ENCODE peak calls at places on chromosomes 5 and 9, in seven cellular contexts. H is GDM1, G is SW480, X is BJ, Q is M059J, C is iris pigment epithelial cell, I is GM03348. O is an unnamed sample.

GRCh38 chr5:142322747-142323479 is 1.9 kb downstream of the SPRY4 start:
- DNase-seq in H (no peak), G (no peak), X (no peak), Q (peak), C (no peak), I (peak), O (peak)

GRCh38 chr5:42148813-42149212 is 223.7 kb downstream of the FBXO4 start:
- DNase-seq in H (no peak), G (no peak), X (no peak), Q (no peak), C (no peak), I (no peak), O (no peak)

GRCh38 chr5:110477923-110478322 is 248.5 kb downstream of the TMEM232 start:
- DNase-seq in H (no peak), G (no peak), X (no peak), Q (no peak), C (peak), I (peak), O (peak)

GRCh38 chr9:35871514-35871913 is 1.3 kb upstream of the OR13J1 start:
- DNase-seq in H (no peak), G (peak), X (no peak), Q (peak), C (no peak), I (no peak), O (no peak)

GRCh38 chr9:75979362-75979761 is 88.9 kb downstream of the PCSK5 start:
- DNase-seq in H (no peak), G (peak), X (no peak), Q (peak), C (peak), I (peak), O (peak)

GRCh38 chr5:119070578-119070827 is 384 bp upstream of the DMXL1 start:
- DNase-seq in H (no peak), G (no peak), X (no peak), Q (no peak), C (no peak), I (peak), O (no peak)

GRCh38 chr9:19371942-19372341 is 8.1 kb downstream of the RPS6 start:
- DNase-seq in H (no peak), G (peak), X (no peak), Q (peak), C (peak), I (no peak), O (peak)

GRCh38 chr9:37936965-37937364 is 33.0 kb upstream of the SLC25A51 start:
- DNase-seq in H (no peak), G (no peak), X (no peak), Q (peak), C (peak), I (peak), O (peak)

GRCh38 chr5:134503937-134504437 is 21.5 kb upstream of the JADE2 start:
- DNase-seq in H (no peak), G (peak), X (no peak), Q (peak), C (peak), I (peak), O (no peak)

GRCh38 chr5:32388429-32389111 is 56.0 kb downstream of the ZFR start:
- DNase-seq in H (no peak), G (no peak), X (peak), Q (peak), C (peak), I (peak), O (peak)

GRCh38 chr5:94218374-94218773 is 400.0 kb downstream of the KIAA0825 start:
- DNase-seq in H (no peak), G (peak), X (peak), Q (peak), C (peak), I (peak), O (peak)

GRCh38 chr9:35520404-35520790 is 30.5 kb downstream of the RUSC2 start:
- DNase-seq in H (no peak), G (no peak), X (no peak), Q (peak), C (peak), I (no peak), O (no peak)

GRCh38 chr5:136062563-136063274 is 33.9 kb downstream of the TGFBI start:
- DNase-seq in H (peak), G (peak), X (no peak), Q (peak), C (peak), I (peak), O (peak)

GRCh38 chr5:82465235-82465634 is 187.1 kb upstream of the RPS23 start:
- DNase-seq in H (no peak), G (peak), X (no peak), Q (peak), C (peak), I (no peak), O (no peak)

GRCh38 chr9:83220737-83221136 is 157.8 kb upstream of the RASEF start:
- DNase-seq in H (no peak), G (peak), X (peak), Q (peak), C (peak), I (peak), O (peak)

GRCh38 chr9:95406114-95406513 is 88.6 kb upstream of the FANCC start:
- DNase-seq in H (no peak), G (no peak), X (peak), Q (no peak), C (peak), I (peak), O (peak)

O was measured in cardiac fibroblast.